ENCODE peak calls at places on chromosomes 11 and 22, in ten cellular contexts. P is HCT116, Y is K562, G is sigmoid colon, R is GM12878, T is suprapubic skin, L is spleen, Z is HepG2, V is transverse colon, B is prostate gland. H is an unnamed sample.

GRCh38 chr11:117836077-117836960 is 11.8 kb upstream of the FXYD2 start:
- DNase-seq in V (peak; percentile 4), Z (no peak), R (no peak), T (no peak), P (no peak), L (peak; percentile 25), Y (no peak), B (no peak), G (peak; percentile 61), H (no peak)

GRCh38 chr11:44624761-44625221 is 59.3 kb downstream of the CD82 start:
- DNase-seq in T (no peak), Y (no peak), V (peak; percentile 3), Z (no peak), G (peak; percentile 39), R (no peak), B (peak; percentile 1), L (peak; percentile 44), P (no peak), H (peak; percentile 62)

GRCh38 chr11:91470656-91471055 is 754.0 kb upstream of the FAT3 start:
- DNase-seq in Y (no peak), G (no peak), Z (no peak), B (no peak), T (no peak), V (no peak), L (no peak), P (no peak), R (no peak), H (no peak)

GRCh38 chr22:48403521-48403921 is 1424.2 kb downstream of the BRD1 start:
- DNase-seq in R (no peak), G (no peak), L (no peak), V (no peak), P (no peak), T (peak; percentile 70), Y (no peak), B (no peak), Z (no peak), H (peak; percentile 87)

GRCh38 chr11:27795955-27796861 is 96.0 kb upstream of the BDNF start:
- DNase-seq in G (no peak), L (no peak), B (no peak), Y (no peak), T (no peak), Z (no peak), P (no peak), R (no peak), V (peak; percentile 82), H (no peak)

GRCh38 chr11:126257764-126258163 is 10.9 kb downstream of the SRPRA start:
- DNase-seq in Y (no peak), L (no peak), R (no peak), Z (no peak), G (no peak), V (no peak), B (no peak), T (no peak), P (no peak), H (no peak)

GRCh38 chr22:21448627-21449416 is 18.4 kb upstream of the TMEM191C start:
- DNase-seq in G (peak; percentile 50), B (peak; percentile 3), P (no peak), Y (no peak), R (no peak), L (no peak), V (no peak), T (peak; percentile 63), Z (no peak), H (no peak)

GRCh38 chr11:70247042-70247709 is 23.3 kb upstream of the PPFIA1 start:
- DNase-seq in P (no peak), Z (no peak), G (no peak), L (no peak), Y (no peak), T (no peak), R (no peak), V (no peak), B (no peak), H (no peak)

GRCh38 chr11:108496643-108497256 is 1.4 kb downstream of the POGLUT3 start:
- DNase-seq in Z (no peak), G (no peak), L (no peak), V (no peak), Y (no peak), R (no peak), B (no peak), T (no peak), P (no peak), H (no peak)

GRCh38 chr22:30221121-30221992 is 25.2 kb downstream of the LIF start:
- DNase-seq in V (peak; percentile 46), B (no peak), P (no peak), Y (no peak), R (peak; percentile 56), Z (no peak), G (no peak), L (peak; percentile 90), T (no peak), H (no peak)

GRCh38 chr11:110093407-110094297 is 460 bp downstream of the ZC3H12C start:
- DNase-seq in Y (peak; percentile 34), G (peak; percentile 81), R (no peak), T (peak; percentile 82), V (peak; percentile 61), P (peak; percentile 15), L (peak; percentile 85), Z (peak; percentile 11), B (peak; percentile 43), H (no peak)

GRCh38 chr22:35731321-35731720 is 13.6 kb downstream of the APOL5 start:
- DNase-seq in Z (no peak), G (no peak), T (no peak), P (no peak), R (no peak), L (no peak), B (no peak), Y (no peak), V (no peak), H (peak; percentile 49)
- H3K27ac ChIP-seq in Z (no peak overlapping the region), G (no peak overlapping the region), T (no peak overlapping the region), P (no peak overlapping the region), R (no peak overlapping the region), L (no peak overlapping the region), B (no peak overlapping the region), Y (no peak overlapping the region), V (no peak overlapping the region), H (no peak overlapping the region)

DNA sequence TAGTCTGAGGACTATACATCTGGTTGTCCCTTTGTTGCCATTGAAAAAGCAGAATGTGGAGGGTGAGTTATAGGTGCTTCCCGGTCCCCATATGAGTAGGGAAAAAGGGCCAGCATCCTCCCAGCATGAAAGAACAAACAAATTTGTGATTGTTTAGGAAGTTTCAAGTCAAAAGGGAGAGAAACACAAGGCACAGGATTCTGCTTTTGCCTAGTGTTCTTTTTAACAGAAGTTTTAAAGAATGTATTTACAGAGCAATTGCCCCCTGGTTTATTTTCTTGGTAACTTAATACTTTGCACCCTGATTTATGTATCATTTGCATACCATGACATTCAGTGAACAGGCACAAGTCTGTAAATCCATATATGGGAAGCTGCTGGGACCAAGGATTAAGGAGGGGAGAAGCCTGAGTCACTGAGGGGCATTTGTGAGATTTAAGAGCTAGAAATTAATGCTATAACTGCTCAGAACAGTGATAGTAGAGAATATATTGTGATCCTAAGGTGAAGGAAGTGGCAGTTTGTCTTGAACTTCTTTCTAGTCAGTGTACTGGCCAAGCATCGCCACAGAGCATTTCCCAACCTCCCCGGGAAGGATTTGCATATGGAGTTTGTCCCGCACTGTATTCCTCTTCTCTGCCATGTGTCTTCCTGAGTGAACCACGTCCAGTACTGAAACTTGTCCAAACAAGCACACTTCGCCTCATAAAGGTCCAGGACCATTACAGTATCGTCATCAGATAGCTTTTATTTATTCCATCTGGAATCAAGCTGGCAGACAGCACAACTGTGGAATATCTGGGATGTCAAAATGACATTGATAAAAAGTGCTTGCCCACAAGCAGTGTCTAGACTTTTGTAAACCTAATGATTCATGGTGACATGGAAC is 103.0 kb downstream of the DBX1 start:
- DNase-seq in Z (no peak), V (no peak), G (no peak), Y (no peak), L (no peak), P (no peak), T (no peak), B (no peak), R (no peak), H (no peak)
- TF ChIP-seq POLR2AphosphoS5 in Z (no peak), V (no peak), G (peak; percentile 32), Y (no peak), L (no peak), P (no peak), T (no peak), B (no peak), R (no peak), H (no peak)

GRCh38 chr11:62554377-62554776 is 7.8 kb upstream of the AHNAK start:
- DNase-seq in Y (no peak), G (peak; percentile 72), L (no peak), Z (no peak), B (no peak), V (no peak), R (no peak), P (no peak), T (no peak), H (no peak)

GRCh38 chr11:62556872-62557631 is 10.4 kb upstream of the AHNAK start:
- DNase-seq in T (no peak), V (peak; percentile 58), R (peak; percentile 81), G (no peak), Y (no peak), B (no peak), Z (no peak), P (no peak), L (no peak), H (no peak)

GRCh38 chr11:62555464-62556092 is 9.0 kb upstream of the AHNAK start:
- DNase-seq in L (no peak), Y (no peak), R (peak; percentile 92), P (no peak), B (peak; percentile 48), G (peak; percentile 76), T (no peak), V (peak; percentile 74), Z (no peak), H (no peak)

GRCh38 chr11:62558669-62559068 is 12.1 kb upstream of the AHNAK start:
- DNase-seq in T (no peak), V (no peak), L (peak; percentile 71), R (no peak), B (no peak), G (no peak), Y (no peak), P (no peak), Z (no peak), H (no peak)

DNA sequence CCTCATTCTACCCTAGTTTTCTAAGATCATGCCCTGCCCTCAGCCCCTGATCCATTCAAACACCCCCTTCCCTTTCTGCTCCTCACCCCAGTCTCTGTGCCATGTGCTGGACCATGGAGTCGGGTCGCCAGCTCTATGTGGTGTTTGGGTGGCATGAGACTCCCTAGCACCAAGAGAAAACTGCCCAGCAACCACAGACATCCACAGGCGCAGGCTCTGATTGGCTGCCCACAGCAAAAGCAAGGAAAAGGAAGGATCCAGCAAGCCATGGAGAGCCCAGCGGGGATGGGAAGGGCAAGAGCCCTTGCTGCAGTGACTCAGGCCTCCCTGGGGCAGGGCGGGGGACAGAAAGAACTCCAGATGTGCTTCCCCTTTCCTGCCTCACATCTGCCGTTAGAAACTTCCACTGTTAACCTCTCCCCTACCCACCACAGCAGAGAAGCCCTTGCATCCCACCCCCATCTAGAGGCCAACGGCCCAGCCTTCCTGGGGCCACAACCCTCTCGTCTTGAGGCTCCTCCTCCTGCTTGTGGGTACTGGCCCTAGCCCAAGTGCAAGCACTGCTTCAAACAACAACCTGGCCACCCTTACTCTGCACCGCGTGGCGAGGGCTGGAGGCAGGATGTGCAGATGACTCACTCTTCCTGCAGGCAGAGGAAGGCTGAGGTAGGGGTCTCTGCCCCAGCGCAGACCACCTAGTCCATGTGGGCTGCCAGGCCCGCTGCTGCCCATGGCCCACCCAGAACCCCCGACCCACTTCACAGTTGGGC is 9.7 kb upstream of the AHNAK start:
- DNase-seq in P (peak; percentile 93), R (peak; percentile 88), G (peak; percentile 97), Y (peak; percentile 56), T (peak; percentile 97), V (peak; percentile 90), Z (no peak), B (peak; percentile 87), L (peak; percentile 96), H (peak; percentile 97)
- TF ChIP-seq POLR2A in P (peak; percentile 21), R (peak; percentile 66), G (no peak), Y (no peak), T (no peak), V (peak; percentile 31), Z (no peak), B (peak; percentile 14), L (no peak), H (no peak)

GRCh38 chr22:45544588-45545170 is 42.0 kb downstream of the FBLN1 start:
- DNase-seq in V (no peak), Z (no peak), Y (no peak), R (no peak), G (no peak), L (no peak), P (no peak), T (no peak), B (peak; percentile 30), H (no peak)
- H3K27ac ChIP-seq in V (no peak overlapping the region), Z (no peak overlapping the region), Y (no peak overlapping the region), R (no peak overlapping the region), G (no peak overlapping the region), L (no peak overlapping the region), P (no peak overlapping the region), T (peak overlapping the region; percentile 19), B (peak overlapping the region; percentile 50), H (peak overlapping the region; percentile 92)

H was measured in vagina.